ENCODE peak calls at places on chromosomes 13 and 19, in five cellular contexts. S, X, G, Y and C are unnamed samples.
A peak's percentile ranks its signal among the peaks of the same experiment; 100 is the strongest.

GRCh38 chr13:79407349-79407979 is 1.4 kb upstream of the RBM26 start:
- DNase-seq in S (no peak), X (no peak), G (no peak), Y (no peak), C (no peak)

GRCh38 chr13:73399347-73400216 is 340.8 kb downstream of the KLF5 start:
- DNase-seq in S (no peak), X (no peak), G (no peak), Y (no peak), C (no peak)

GRCh38 chr13:27926644-27927434 is 7.0 kb downstream of the PDX1 start:
- DNase-seq in S (no peak), X (no peak), G (no peak), Y (no peak), C (no peak)

GRCh38 chr13:27359203-27359821 is 65.1 kb upstream of the GTF3A start:
- DNase-seq in S (no peak), X (no peak), G (peak; percentile 83), Y (peak; percentile 49), C (peak; percentile 10)

GRCh38 chr19:49741210-49741844 is 21.8 kb downstream of the TSKS start:
- DNase-seq in S (no peak), X (no peak), G (no peak), Y (no peak), C (no peak)

GRCh38 chr19:47310819-47311218 is 1.2 kb downstream of the C5AR1 start:
- DNase-seq in S (no peak), X (no peak), G (no peak), Y (no peak), C (no peak)

GRCh38 chr19:56142087-56142787 is 1.1 kb downstream of the ZNF444 start:
- DNase-seq in S (no peak), X (no peak), G (no peak), Y (no peak), C (no peak)

GRCh38 chr19:11458236-11458900 is 22.5 kb downstream of the ELAVL3 start:
- DNase-seq in S (no peak), X (no peak), G (no peak), Y (no peak), C (no peak)

GRCh38 chr19:21940684-21941083 is 70.1 kb downstream of the ZNF208 start:
- DNase-seq in S (no peak), X (no peak), G (no peak), Y (no peak), C (no peak)

GRCh38 chr13:88919970-88920628 is 1248.9 kb downstream of the SLITRK5 start:
- DNase-seq in S (no peak), X (no peak), G (no peak), Y (no peak), C (no peak)

GRCh38 chr13:72101768-72102400 is 234.9 kb upstream of the DACH1 start:
- DNase-seq in S (no peak), X (no peak), G (no peak), Y (no peak), C (no peak)

DNA sequence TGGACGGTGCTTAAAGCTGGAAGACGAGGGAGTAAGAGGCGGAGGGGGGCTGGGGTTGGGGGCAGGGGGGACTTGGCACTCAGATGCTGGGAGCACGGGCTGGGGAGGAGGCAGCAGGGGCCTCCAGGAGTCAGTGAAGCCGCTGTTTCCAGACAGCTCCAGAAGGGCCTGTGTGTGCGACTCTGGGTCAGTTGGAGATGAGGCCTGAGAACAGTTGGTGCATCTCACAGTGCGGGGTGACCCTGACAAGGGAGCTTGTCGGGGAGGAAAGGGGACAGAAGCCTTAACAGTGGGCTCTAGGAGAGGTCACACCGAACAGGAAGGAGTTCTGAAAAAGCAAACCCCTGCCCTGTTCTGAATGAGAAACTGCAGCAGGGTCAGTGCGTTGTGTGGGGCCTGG is 11.2 kb downstream of the NAXD start:
- DNase-seq in S (no peak), X (no peak), G (no peak), Y (no peak), C (no peak)
- H3K4me1 ChIP-seq in S (no peaks in the 10 kb centered on the region), X (no peaks in the 10 kb centered on the region), G (peaks cover 72% of the 10 kb centered on the region), Y (no peaks in the 10 kb centered on the region), C (peaks cover 29% of the 10 kb centered on the region)

GRCh38 chr19:8366121-8366581 is 2.2 kb downstream of the ANGPTL4 start:
- DNase-seq in S (no peak), X (no peak), G (no peak), Y (no peak), C (no peak)

GRCh38 chr19:8366961-8367326 is 3.0 kb downstream of the ANGPTL4 start:
- DNase-seq in S (no peak), X (no peak), G (peak; percentile 87), Y (no peak), C (no peak)

GRCh38 chr19:8370176-8371010 is 6.4 kb downstream of the ANGPTL4 start:
- DNase-seq in S (no peak), X (no peak), G (no peak), Y (no peak), C (no peak)

GRCh38 chr19:8368136-8368535 is 4.2 kb downstream of the ANGPTL4 start:
- DNase-seq in S (no peak), X (no peak), G (no peak), Y (no peak), C (no peak)

GRCh38 chr19:8367327-8368001 is 3.5 kb downstream of the ANGPTL4 start:
- DNase-seq in S (no peak), X (peak; percentile 75), G (peak; percentile 97), Y (no peak), C (peak; percentile 90)
- H3K4me1 ChIP-seq in S (peaks cover 21% of the 10 kb centered on the region), X (peaks cover 65% of the 10 kb centered on the region), G (peaks cover 50% of the 10 kb centered on the region), Y (no peaks in the 10 kb centered on the region), C (peaks cover 38% of the 10 kb centered on the region)

DNA sequence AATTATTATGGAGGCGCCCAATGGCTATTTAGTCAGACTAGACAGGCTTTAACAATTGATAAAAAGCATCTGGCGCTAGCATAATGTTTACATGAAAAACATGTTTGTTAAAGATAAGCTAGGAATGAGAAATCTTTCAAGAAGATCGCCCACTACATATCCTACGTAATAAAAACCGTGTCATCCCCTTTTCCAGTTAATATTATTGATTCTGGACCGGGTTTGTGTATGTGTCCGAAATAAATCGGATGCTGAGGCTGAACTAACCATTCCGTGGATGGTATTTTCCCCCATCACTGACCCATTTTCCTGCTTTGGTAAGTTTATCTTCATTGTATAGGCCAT is 8.8 kb downstream of the COL4A1 start:
- DNase-seq in S (no peak), X (no peak), G (no peak), Y (no peak), C (no peak)
- H3K4me1 ChIP-seq in S (no peaks in the 10 kb centered on the region), X (peaks cover 71% of the 10 kb centered on the region), G (peaks cover 100% of the 10 kb centered on the region), Y (no peaks in the 10 kb centered on the region), C (peaks cover 2% of the 10 kb centered on the region)

GRCh38 chr13:99677388-99677951 is 176.2 kb downstream of the TM9SF2 start:
- DNase-seq in S (no peak), X (no peak), G (no peak), Y (no peak), C (no peak)
- H3K4me1 ChIP-seq in S (no peaks in the 10 kb centered on the region), X (peaks cover 8% of the 10 kb centered on the region), G (peaks cover 10% of the 10 kb centered on the region), Y (no peaks in the 10 kb centered on the region), C (peaks cover 15% of the 10 kb centered on the region)

GRCh38 chr19:45112111-45112827 is 19.3 kb downstream of the PPP1R37 start:
- DNase-seq in S (no peak), X (no peak), G (no peak), Y (no peak), C (no peak)
- H3K4me1 ChIP-seq in S (no peaks in the 10 kb centered on the region), X (peaks cover 3% of the 10 kb centered on the region), G (peaks cover 4% of the 10 kb centered on the region), Y (peaks cover 6% of the 10 kb centered on the region), C (peaks cover 31% of the 10 kb centered on the region)

DNA sequence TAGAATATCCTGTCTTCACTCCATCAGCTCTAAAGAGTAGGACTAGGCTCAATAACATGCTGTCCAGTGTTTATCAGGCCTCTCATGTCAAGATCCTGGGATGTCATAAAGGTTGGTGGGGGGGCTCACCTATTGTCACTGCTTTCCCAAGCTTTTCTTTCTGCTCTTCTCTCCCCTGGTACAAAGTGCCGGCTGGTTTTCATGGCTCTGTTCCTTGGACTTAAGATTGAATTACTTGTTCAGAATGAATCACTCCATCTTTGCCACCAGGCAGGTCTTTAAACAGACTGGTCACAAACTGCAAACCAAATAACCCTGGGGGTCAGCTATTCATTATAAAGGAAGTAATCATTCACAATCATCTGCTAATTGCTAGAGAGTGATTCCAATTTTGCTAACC is 20.5 kb upstream of the COG6 start:
- DNase-seq in S (no peak), X (no peak), G (no peak), Y (no peak), C (no peak)
- H3K4me1 ChIP-seq in S (no peaks in the 10 kb centered on the region), X (no peaks in the 10 kb centered on the region), G (no peaks in the 10 kb centered on the region), Y (no peaks in the 10 kb centered on the region), C (no peaks in the 10 kb centered on the region)

GRCh38 chr19:42367929-42368328 is 22.2 kb downstream of the CNFN start:
- DNase-seq in S (no peak), X (no peak), G (no peak), Y (no peak), C (no peak)

GRCh38 chr19:42369433-42370067 is 20.5 kb downstream of the CNFN start:
- DNase-seq in S (no peak), X (no peak), G (no peak), Y (no peak), C (no peak)

GRCh38 chr19:42368765-42369164 is 21.3 kb downstream of the CNFN start:
- DNase-seq in S (no peak), X (no peak), G (no peak), Y (no peak), C (no peak)

GRCh38 chr19:42366676-42367075 is 23.4 kb downstream of the CNFN start:
- DNase-seq in S (no peak), X (no peak), G (no peak), Y (no peak), C (no peak)

GRCh38 chr19:42368360-42368759 is 21.7 kb downstream of the CNFN start:
- DNase-seq in S (no peak), X (no peak), G (no peak), Y (no peak), C (no peak)
- H3K4me1 ChIP-seq in S (no peaks in the 10 kb centered on the region), X (no peaks in the 10 kb centered on the region), G (peaks cover 18% of the 10 kb centered on the region), Y (no peaks in the 10 kb centered on the region), C (no peaks in the 10 kb centered on the region)

GRCh38 chr19:40266912-40267600 is 18.1 kb downstream of the AKT2 start:
- DNase-seq in S (no peak), X (no peak), G (no peak), Y (no peak), C (no peak)

GRCh38 chr19:40265055-40265762 is 19.9 kb downstream of the AKT2 start:
- DNase-seq in S (no peak), X (no peak), G (no peak), Y (no peak), C (peak; percentile 57)

GRCh38 chr19:40266111-40266510 is 19.0 kb downstream of the AKT2 start:
- DNase-seq in S (no peak), X (no peak), G (no peak), Y (no peak), C (peak; percentile 99)

GRCh38 chr19:40264314-40265054 is 20.7 kb downstream of the AKT2 start:
- DNase-seq in S (no peak), X (no peak), G (no peak), Y (no peak), C (peak; percentile 37)

GRCh38 chr19:40265763-40266099 is 19.4 kb downstream of the AKT2 start:
- DNase-seq in S (no peak), X (no peak), G (no peak), Y (no peak), C (no peak)
- H3K4me1 ChIP-seq in S (no peaks in the 10 kb centered on the region), X (no peaks in the 10 kb centered on the region), G (peaks cover 27% of the 10 kb centered on the region), Y (no peaks in the 10 kb centered on the region), C (peaks cover 75% of the 10 kb centered on the region)